ENCODE peak calls at places on chromosomes 16 and 17, in eight cellular contexts. Q is kidney, C is cardiac muscle cell, E is IMR-90, R is GM23248, T is tibial nerve, L is small intestine, A is H9. S is an unnamed sample. For H3K4me1, the result is how much of the 10 kb centered on the place peaks cover.

GRCh38 chr16:57262841-57263584 is 18.0 kb downstream of the ARL2BP start:
- DNase-seq in T (no peak), A (no peak), R (no peak), L (peak), E (no peak), C (no peak), Q (peak), S (no peak)

GRCh38 chr17:2796164-2797140 is at the start of gene RAP1GAP2:
- DNase-seq in Q (peak), A (no peak), C (no peak), T (peak), L (peak), E (no peak), R (no peak), S (peak)

GRCh38 chr17:18191071-18191667 is 7.5 kb downstream of the ALKBH5 start:
- DNase-seq in A (no peak), T (no peak), R (no peak), E (no peak), Q (peak), C (peak), L (peak), S (no peak)

GRCh38 chr17:4483012-4483840 is 15.5 kb upstream of the SPNS2 start:
- DNase-seq in A (no peak), R (no peak), Q (peak), L (peak), C (no peak), T (no peak), E (no peak), S (no peak)

GRCh38 chr16:12646098-12646489 is 157.6 kb downstream of the CPPED1 start:
- DNase-seq in T (no peak), E (no peak), A (no peak), R (no peak), L (no peak), Q (no peak), C (no peak), S (no peak)

GRCh38 chr16:76970087-76970744 is 220.8 kb upstream of the MON1B start:
- DNase-seq in C (peak), T (no peak), E (no peak), Q (no peak), R (no peak), L (no peak), A (no peak), S (no peak)

GRCh38 chr16:80580109-80580832 is 39.5 kb downstream of the DYNLRB2 start:
- DNase-seq in C (peak), E (peak), A (no peak), R (peak), L (peak), T (no peak), Q (no peak), S (peak)

GRCh38 chr16:79411357-79411756 is 189.2 kb downstream of the MAF start:
- DNase-seq in A (no peak), L (no peak), T (no peak), C (no peak), R (no peak), E (no peak), Q (no peak), S (no peak)

GRCh38 chr17:21021208-21021803 is 21.5 kb downstream of the USP22 start:
- DNase-seq in R (no peak), A (no peak), C (no peak), Q (no peak), L (no peak), E (no peak), T (no peak), S (no peak)

GRCh38 chr17:39813631-39814030 is 50.5 kb downstream of the IKZF3 start:
- DNase-seq in E (no peak), A (no peak), T (no peak), Q (no peak), R (no peak), C (no peak), L (peak), S (peak)

GRCh38 chr17:65519471-65519870 is 42.0 kb downstream of the AXIN2 start:
- DNase-seq in A (no peak), T (no peak), C (no peak), E (no peak), L (no peak), R (no peak), Q (no peak), S (no peak)

GRCh38 chr17:82399030-82399429 is 19.1 kb upstream of the HEXD start:
- DNase-seq in L (no peak), E (peak), Q (peak), R (peak), T (peak), C (peak), A (no peak), S (no peak)

GRCh38 chr17:79607941-79608728 is 2.7 kb downstream of the RBFOX3 start:
- DNase-seq in T (no peak), A (peak), C (peak), L (no peak), Q (no peak), E (no peak), R (peak), S (no peak)

GRCh38 chr16:30902070-30902972 is 5.9 kb downstream of the CTF1 start:
- DNase-seq in R (peak), T (no peak), Q (peak), E (peak), A (peak), L (peak), C (peak), S (peak)

GRCh38 chr17:2841606-2842005 is 45.4 kb downstream of the RAP1GAP2 start:
- DNase-seq in R (peak), T (no peak), Q (no peak), C (peak), E (peak), A (no peak), L (no peak), S (no peak)

GRCh38 chr17:11485336-11485735 is 112.9 kb upstream of the DNAH9 start:
- DNase-seq in Q (no peak), C (no peak), R (no peak), L (no peak), E (no peak), T (no peak), A (no peak), S (no peak)
- H3K27ac ChIP-seq in Q (no peak), C (no peak), R (no peak), L (no peak), E (no peak), T (no peak), A (no peak), S (no peak)

GRCh38 chr17:73342549-73343167 is 30.9 kb upstream of the CDC42EP4 start:
- DNase-seq in A (no peak), T (no peak), L (no peak), Q (no peak), R (peak), C (peak), E (peak), S (no peak)

GRCh38 chr17:73343168-73343634 is 31.4 kb upstream of the CDC42EP4 start:
- DNase-seq in T (peak), A (peak), Q (peak), C (peak), E (peak), R (peak), L (no peak), S (no peak)

GRCh38 chr17:73342057-73342522 is 30.3 kb upstream of the CDC42EP4 start:
- DNase-seq in E (peak), T (peak), A (peak), Q (peak), L (peak), C (peak), R (peak), S (no peak)

GRCh38 chr17:73340093-73340596 is 28.3 kb upstream of the CDC42EP4 start:
- DNase-seq in L (peak), A (no peak), R (peak), Q (no peak), C (peak), T (no peak), E (peak), S (no peak)

GRCh38 chr17:73341350-73342056 is 29.7 kb upstream of the CDC42EP4 start:
- DNase-seq in Q (no peak), T (no peak), L (peak), C (no peak), E (no peak), R (no peak), A (no peak), S (no peak)
- H3K4me1 ChIP-seq in Q (under half), T (half or more), L (under half), C (under half), E (half or more), R (under half), A (under half), S (under half)

GRCh38 chr16:87207965-87208364 is 109.2 kb downstream of the C16orf95 start:
- DNase-seq in R (peak), T (no peak), E (no peak), Q (no peak), C (no peak), A (no peak), L (no peak), S (no peak)

GRCh38 chr16:87209808-87210512 is 107.2 kb downstream of the C16orf95 start:
- DNase-seq in R (no peak), C (no peak), E (no peak), A (no peak), L (no peak), Q (no peak), T (no peak), S (no peak)

GRCh38 chr16:87210949-87211348 is 106.2 kb downstream of the C16orf95 start:
- DNase-seq in E (peak), C (peak), Q (no peak), A (no peak), T (no peak), L (no peak), R (peak), S (no peak)

GRCh38 chr16:87206646-87207451 is 110.3 kb downstream of the C16orf95 start:
- DNase-seq in R (peak), A (no peak), L (no peak), Q (no peak), E (peak), T (no peak), C (peak), S (no peak)

DNA sequence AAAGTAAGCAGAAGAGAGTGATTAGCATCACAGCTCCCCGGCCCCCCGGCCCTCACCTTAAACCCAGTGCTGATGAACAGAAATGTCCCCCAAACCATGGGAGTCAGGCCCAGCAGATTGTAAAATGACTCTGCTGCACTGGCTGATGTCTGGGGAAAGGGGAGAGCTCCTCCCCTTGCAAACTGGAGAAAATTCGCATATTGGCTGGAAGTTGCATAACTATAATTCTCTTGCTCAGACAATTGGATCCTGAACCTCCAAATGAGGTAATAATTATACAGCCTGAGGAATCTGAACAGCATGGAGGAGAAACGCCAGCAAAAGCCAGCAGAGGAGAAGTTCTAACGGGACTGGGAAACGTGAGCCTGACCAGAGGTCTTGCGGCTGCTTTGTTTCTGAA is 109.7 kb downstream of the C16orf95 start:
- DNase-seq in T (no peak), A (no peak), L (no peak), C (peak), Q (no peak), R (peak), E (peak), S (no peak)
- H3K27ac ChIP-seq in T (peak), A (no peak), L (no peak), C (no peak), Q (no peak), R (peak), E (peak), S (no peak)

GRCh38 chr17:77320046-77320445 is 179.3 kb downstream of the SEC14L1 start:
- DNase-seq in Q (peak), T (no peak), L (no peak), R (peak), C (peak), E (peak), A (peak), S (no peak)
- H3K4me1 ChIP-seq in Q (under half), T (half or more), L (under half), R (under half), C (under half), E (half or more), A (under half), S (under half)

GRCh38 chr17:42227849-42228696 is 33.8 kb upstream of the GHDC start:
- DNase-seq in C (peak), E (peak), T (no peak), L (no peak), Q (no peak), A (no peak), R (peak), S (no peak)

GRCh38 chr17:42233148-42233547 is 38.9 kb upstream of the GHDC start:
- DNase-seq in E (peak), T (no peak), Q (no peak), C (peak), A (no peak), R (peak), L (no peak), S (no peak)

GRCh38 chr17:42224651-42225050 is 30.4 kb upstream of the GHDC start:
- DNase-seq in R (no peak), C (no peak), E (no peak), L (no peak), A (no peak), Q (no peak), T (no peak), S (no peak)

GRCh38 chr17:42233994-42234393 is 39.7 kb upstream of the GHDC start:
- DNase-seq in R (no peak), C (no peak), A (no peak), E (no peak), Q (no peak), L (no peak), T (no peak), S (no peak)

GRCh38 chr17:42230225-42230624 is 35.9 kb upstream of the GHDC start:
- DNase-seq in R (no peak), L (no peak), Q (no peak), A (no peak), C (no peak), E (no peak), T (no peak), S (no peak)
- H3K27ac ChIP-seq in R (no peak), L (no peak), Q (no peak), A (no peak), C (no peak), E (no peak), T (no peak), S (no peak)

GRCh38 chr17:42673885-42674754 is 2.7 kb downstream of the PLEKHH3 start:
- DNase-seq in Q (peak), C (peak), R (peak), T (no peak), E (peak), A (peak), L (no peak), S (no peak)
- H3K4me1 ChIP-seq in Q (under half), C (under half), R (under half), T (under half), E (under half), A (under half), L (under half), S (half or more)

DNA sequence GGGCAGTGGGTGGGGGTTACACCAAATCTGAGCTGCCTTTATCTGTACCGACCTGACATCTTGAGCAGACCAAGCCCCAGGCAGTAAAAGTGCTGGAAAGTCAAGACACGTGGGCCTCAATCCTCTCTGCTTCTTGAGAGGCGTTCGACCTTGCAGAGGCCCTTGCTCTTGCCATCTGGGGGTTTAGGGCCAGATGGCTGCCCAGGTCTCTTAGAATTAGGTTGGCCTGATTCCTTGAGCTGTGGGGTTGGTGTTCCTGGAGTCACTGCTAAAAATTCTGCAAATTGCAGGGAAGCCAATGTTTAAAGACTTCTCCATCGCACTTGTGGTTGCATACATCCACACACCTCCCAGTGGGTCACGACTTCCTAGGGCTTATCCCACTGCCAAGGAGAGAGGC is 238.2 kb upstream of the ASIC2 start:
- DNase-seq in C (no peak), A (no peak), R (no peak), E (no peak), L (no peak), T (no peak), Q (no peak), S (no peak)
- H3K27ac ChIP-seq in C (no peak), A (no peak), R (no peak), E (no peak), L (no peak), T (no peak), Q (no peak), S (no peak)

DNA sequence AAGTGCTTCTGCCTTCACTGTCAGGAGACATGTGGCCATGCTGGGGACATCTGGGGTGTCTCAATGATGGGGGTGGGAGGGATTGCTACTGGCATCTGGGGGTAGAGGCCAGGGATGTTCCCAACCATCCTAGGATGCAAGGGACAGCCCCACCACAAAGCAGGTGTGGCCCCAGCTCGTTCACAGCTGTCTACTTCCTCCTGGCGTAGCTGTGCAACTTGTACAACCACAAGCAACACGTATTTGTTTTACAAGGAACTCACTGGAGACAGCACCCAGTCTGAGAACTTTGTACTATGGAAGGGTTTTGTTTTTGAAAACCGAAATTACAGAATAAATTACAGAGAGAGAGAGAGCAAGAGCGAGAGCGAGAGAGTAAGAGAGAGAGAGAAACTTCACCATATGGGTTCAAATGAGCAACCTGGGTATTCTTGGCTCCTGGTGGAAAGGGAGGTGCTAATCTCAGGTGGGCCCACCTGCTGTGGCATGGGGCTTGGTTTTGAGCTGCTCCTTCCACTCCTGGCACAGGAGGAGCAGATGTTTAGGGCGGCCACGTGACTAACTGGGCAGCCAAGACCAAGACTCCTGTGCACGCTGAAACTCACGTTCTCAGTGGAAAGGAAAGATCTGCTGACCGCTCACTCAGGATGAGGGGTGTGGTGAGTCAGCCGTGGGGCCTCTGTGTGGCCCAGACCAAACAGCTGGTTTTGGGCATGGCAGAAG is 17.5 kb upstream of the TNFRSF13B start:
- DNase-seq in C (no peak), R (no peak), L (peak), Q (no peak), A (peak), E (no peak), T (no peak), S (peak)
- H3K4me1 ChIP-seq in C (under half), R (under half), L (under half), Q (under half), A (under half), E (under half), T (under half), S (under half)

DNA sequence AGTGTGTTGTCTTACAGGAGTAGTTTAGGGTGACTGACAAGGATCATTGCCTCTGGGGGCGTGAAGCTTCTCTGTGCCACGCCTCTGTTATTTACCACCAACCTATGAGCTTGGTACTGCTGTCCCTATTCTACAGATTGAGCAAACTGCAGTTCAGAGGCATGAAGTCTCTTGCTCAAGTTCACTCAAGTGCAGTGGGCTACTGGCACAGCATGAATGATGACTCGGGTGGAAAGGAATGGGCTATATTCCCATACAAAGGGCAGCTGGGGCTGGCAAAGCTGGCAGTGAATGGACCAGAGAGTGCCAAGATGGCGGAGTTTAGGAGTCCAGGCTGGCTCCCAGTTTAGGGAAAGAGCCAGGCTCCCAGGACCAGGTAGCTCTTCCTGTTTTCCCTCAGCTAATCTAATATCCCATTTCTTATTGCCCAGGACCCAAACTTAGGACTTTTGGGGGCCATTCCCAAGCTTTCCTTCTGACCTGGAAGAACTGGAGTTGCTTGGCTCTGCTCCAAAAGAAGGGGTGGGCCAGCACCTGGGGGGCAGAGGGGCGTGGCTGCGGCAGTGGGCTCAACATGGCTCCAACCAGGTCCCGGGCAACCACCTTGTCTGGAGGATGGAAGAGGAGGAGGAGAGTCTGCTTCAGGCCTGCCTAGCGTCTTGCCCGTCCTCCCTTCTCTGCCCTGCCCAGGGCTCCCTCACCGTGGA is 12.9 kb downstream of the PLK1 start:
- DNase-seq in Q (no peak), T (no peak), C (peak), R (peak), E (no peak), L (no peak), A (no peak), S (no peak)
- H3K27ac ChIP-seq in Q (no peak), T (no peak), C (no peak), R (no peak), E (no peak), L (no peak), A (no peak), S (no peak)

DNA sequence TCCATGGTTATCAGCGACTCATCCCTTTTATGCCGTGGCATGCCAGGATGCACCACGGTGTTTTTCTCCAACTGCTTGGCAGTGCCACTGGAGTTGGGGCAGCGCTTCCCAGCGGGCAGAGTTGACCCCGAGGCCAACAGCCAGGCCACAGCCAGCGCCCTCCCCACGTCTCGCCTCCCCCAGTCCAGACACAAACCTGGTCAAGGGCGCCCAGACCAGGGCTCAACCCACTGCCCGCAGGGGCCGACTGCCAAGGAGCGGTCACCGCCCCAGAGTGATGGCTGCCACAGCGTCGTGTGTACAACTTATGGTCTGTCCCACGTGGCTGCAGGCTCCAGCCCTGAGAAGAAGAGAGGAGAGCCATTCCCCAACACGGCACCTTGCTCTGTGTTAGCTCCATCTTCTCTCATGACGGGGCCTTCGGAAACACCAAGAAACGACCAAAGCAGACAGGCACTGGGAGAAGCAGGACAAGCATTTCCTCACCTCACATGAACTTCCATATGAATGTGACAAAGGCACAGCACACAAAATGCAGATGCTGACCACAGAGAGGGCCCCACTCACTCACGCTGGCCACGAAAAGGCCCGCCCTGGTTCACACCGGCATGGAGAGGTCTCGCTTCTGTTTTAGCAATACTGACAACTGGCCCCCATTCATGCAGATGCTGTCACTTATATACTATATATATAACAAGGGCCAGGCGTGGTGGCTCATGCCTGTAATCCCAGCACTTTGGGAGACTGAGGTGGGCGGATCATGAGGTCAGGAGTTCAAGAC is 27.0 kb downstream of the AXIN1 start:
- DNase-seq in R (no peak), Q (no peak), E (no peak), C (no peak), L (no peak), A (no peak), T (no peak), S (no peak)
- H3K4me1 ChIP-seq in R (under half), Q (under half), E (under half), C (under half), L (under half), A (under half), T (under half), S (half or more)